ENCODE peak calls at places on chromosomes 12 and 14, in four cellular contexts. H is astrocyte, B is Panc1, Q is IMR-90. P is an unnamed sample.

GRCh38 chr12:107564946-107565345 is 120.7 kb upstream of the PWP1 start:
- DNase-seq in H (no peak), B (no peak), Q (peak; percentile 16), P (no peak)

GRCh38 chr12:53706080-53706479 is 21.2 kb downstream of the CALCOCO1 start:
- DNase-seq in H (no peak), B (no peak), Q (no peak), P (no peak)

GRCh38 chr12:99257672-99258071 is 389.9 kb upstream of the GARIN6 start:
- DNase-seq in H (no peak), B (no peak), Q (no peak), P (no peak)

GRCh38 chr14:84937044-84937443 is 592.9 kb upstream of the FLRT2 start:
- DNase-seq in H (no peak), B (no peak), Q (no peak), P (no peak)

GRCh38 chr12:90366286-90366685 is 588.7 kb downstream of the CCER1 start:
- DNase-seq in H (peak; percentile 66), B (no peak), Q (peak; percentile 36), P (no peak)

GRCh38 chr12:95805864-95806669 is 15.5 kb upstream of the NTN4 start:
- DNase-seq in H (peak; percentile 97), B (peak; percentile 97), Q (peak; percentile 99), P (peak; percentile 73)

GRCh38 chr12:42299392-42300308 is 26.2 kb downstream of the ZCRB1 start:
- DNase-seq in H (peak; percentile 78), B (no peak), Q (peak; percentile 80), P (peak; percentile 4)

GRCh38 chr14:34187645-34188044 is 236.8 kb upstream of the EGLN3 start:
- DNase-seq in H (no peak), B (no peak), Q (no peak), P (no peak)

GRCh38 chr14:63677891-63678379 is 36.3 kb upstream of the WDR89 start:
- DNase-seq in H (peak; percentile 62), B (peak; percentile 38), Q (peak; percentile 67), P (no peak)

GRCh38 chr12:18436163-18436562 is 174.8 kb downstream of the PIK3C2G start:
- DNase-seq in H (peak; percentile 4), B (no peak), Q (no peak), P (no peak)
- H3K4me1 ChIP-seq in H (no peaks in the 10 kb centered on the region), B (no peaks in the 10 kb centered on the region), Q (no peaks in the 10 kb centered on the region), P (no peaks in the 10 kb centered on the region)

GRCh38 chr14:24425704-24426103 is 3.8 kb downstream of the CBLN3 start:
- DNase-seq in H (peak; percentile 66), B (no peak), Q (peak; percentile 83), P (no peak)
- H3K4me3 ChIP-seq in H (no peak overlapping the region), B (no peak overlapping the region), Q (no peak overlapping the region), P (no peak overlapping the region)

GRCh38 chr12:110744176-110744575 is 1.5 kb upstream of the PPP1CC start:
- DNase-seq in H (peak; percentile 50), B (no peak), Q (peak; percentile 41), P (no peak)
- H3K27ac ChIP-seq in H (no peak overlapping the region), B (peak overlapping the region; percentile 95), Q (no peak overlapping the region), P (no peak overlapping the region)

GRCh38 chr14:95712398-95712797 is 1.5 kb downstream of the TCL1A start:
- DNase-seq in H (no peak), B (no peak), Q (no peak), P (no peak)

GRCh38 chr14:95713596-95714371 is at the start of gene TCL1A:
- DNase-seq in H (no peak), B (no peak), Q (no peak), P (no peak)

GRCh38 chr14:95707327-95707726 is 6.6 kb downstream of the TCL1A start:
- DNase-seq in H (no peak), B (no peak), Q (no peak), P (no peak)

GRCh38 chr14:95710106-95710505 is 3.8 kb downstream of the TCL1A start:
- DNase-seq in H (no peak), B (no peak), Q (no peak), P (no peak)

GRCh38 chr14:95711476-95712176 is 2.3 kb downstream of the TCL1A start:
- DNase-seq in H (no peak), B (no peak), Q (no peak), P (no peak)
- H3K4me1 ChIP-seq in H (no peaks in the 10 kb centered on the region), B (no peaks in the 10 kb centered on the region), Q (no peaks in the 10 kb centered on the region), P (no peaks in the 10 kb centered on the region)

DNA sequence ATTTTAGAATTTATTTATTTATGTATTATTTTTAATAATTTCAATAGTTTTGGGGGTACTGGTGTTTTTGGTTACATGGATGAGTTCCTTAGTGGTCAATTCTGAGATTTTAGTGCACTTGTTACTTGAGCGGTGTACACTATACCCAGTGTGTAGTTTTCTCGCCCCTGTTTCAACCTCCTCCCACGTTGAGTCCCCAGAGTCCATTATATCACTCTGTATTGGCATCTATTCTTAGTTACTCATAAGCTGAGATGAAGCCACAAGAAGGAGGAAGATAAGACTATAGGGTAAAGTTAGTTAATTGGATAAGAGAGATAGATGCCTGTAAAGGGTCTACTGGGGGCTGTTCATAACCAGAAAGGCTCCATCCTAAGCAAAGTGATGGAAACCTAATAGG is 4.0 kb downstream of the C1S start:
- DNase-seq in H (no peak), B (no peak), Q (no peak), P (no peak)
- H3K4me3 ChIP-seq in H (no peak overlapping the region), B (no peak overlapping the region), Q (no peak overlapping the region), P (no peak overlapping the region)

GRCh38 chr14:26598081-26598671 is 343 bp upstream of the NOVA1 start:
- DNase-seq in H (peak; percentile 81), B (no peak), Q (peak; percentile 82), P (no peak)
- H3K27ac ChIP-seq in H (no peak overlapping the region), B (no peak overlapping the region), Q (no peak overlapping the region), P (no peak overlapping the region)